ENCODE peak calls at places on chromosomes 7 and 10, in ten cellular contexts. Z, D, X, N, Q, I, K, B, J and M are unnamed samples.

GRCh38 chr10:132626019-132626760 is 88.6 kb downstream of the INPP5A start:
- DNase-seq in N (peak), Q (no peak), Z (no peak), B (no peak), D (no peak), X (no peak), I (no peak), K (no peak), J (no peak), M (no peak)

GRCh38 chr10:100529473-100530298 is at the start of gene NDUFB8:
- DNase-seq in I (peak), Z (no peak), K (peak), B (peak), X (peak), J (peak), N (peak), D (peak), Q (peak), M (peak)

GRCh38 chr10:7084255-7085005 is 326.4 kb downstream of the SFMBT2 start:
- DNase-seq in Z (no peak), B (no peak), N (no peak), J (no peak), D (no peak), K (no peak), I (no peak), Q (no peak), X (no peak), M (no peak)

GRCh38 chr10:72375585-72375984 is 20.9 kb upstream of the DNAJB12 start:
- DNase-seq in K (no peak), J (no peak), I (no peak), D (peak), Q (no peak), Z (no peak), N (no peak), B (no peak), X (no peak), M (no peak)

GRCh38 chr10:69911571-69912528 is 110.1 kb downstream of the COL13A1 start:
- DNase-seq in J (no peak), B (no peak), D (no peak), Z (no peak), Q (no peak), K (no peak), I (no peak), N (no peak), X (no peak), M (no peak)

GRCh38 chr7:3537210-3537875 is 236.3 kb downstream of the SDK1 start:
- DNase-seq in J (no peak), K (no peak), Z (peak), D (no peak), B (no peak), X (no peak), N (no peak), I (no peak), Q (peak), M (peak)

GRCh38 chr7:131328387-131329175 is 905 bp downstream of the MKLN1 start:
- DNase-seq in I (no peak), Z (no peak), Q (peak), J (no peak), X (no peak), B (no peak), N (no peak), D (no peak), K (no peak), M (peak)

GRCh38 chr7:140209866-140210609 is 33.3 kb upstream of the KDM7A start:
- DNase-seq in Z (no peak), I (peak), D (no peak), X (peak), J (peak), K (no peak), B (peak), N (no peak), Q (no peak), M (no peak)

GRCh38 chr7:111827863-111828504 is 265.7 kb upstream of the IMMP2L start:
- DNase-seq in I (no peak), J (no peak), K (no peak), Z (peak), N (no peak), D (no peak), Q (peak), X (no peak), B (no peak), M (peak)

GRCh38 chr10:131843881-131844284 is 56.9 kb upstream of the PPP2R2D start:
- DNase-seq in K (no peak), X (no peak), B (no peak), N (no peak), Q (no peak), D (no peak), I (no peak), J (no peak), Z (no peak), M (no peak)

GRCh38 chr7:36044096-36044892 is 108.8 kb upstream of the EEPD1 start:
- DNase-seq in X (no peak), B (no peak), Q (no peak), Z (no peak), I (no peak), K (no peak), N (no peak), J (no peak), D (no peak), M (no peak)

GRCh38 chr10:32244421-32245207 is 102.3 kb downstream of the EPC1 start:
- DNase-seq in B (no peak), N (no peak), X (no peak), J (no peak), D (no peak), I (no peak), Q (no peak), K (no peak), Z (no peak), M (no peak)

GRCh38 chr10:118471863-118472262 is 123.6 kb downstream of the PRLHR start:
- DNase-seq in N (no peak), I (no peak), D (no peak), Z (peak), Q (peak), K (no peak), B (no peak), J (no peak), X (no peak), M (no peak)

GRCh38 chr7:41000042-41000441 is 702.8 kb downstream of the INHBA start:
- DNase-seq in D (no peak), Z (no peak), J (no peak), X (no peak), N (no peak), B (no peak), I (no peak), Q (no peak), K (no peak), M (no peak)

GRCh38 chr10:5806745-5807144 is 6.5 kb downstream of the GDI2 start:
- DNase-seq in B (no peak), J (no peak), X (no peak), N (no peak), Q (no peak), Z (no peak), K (no peak), D (no peak), I (no peak), M (no peak)

GRCh38 chr7:50681451-50682045 is 101.1 kb downstream of the GRB10 start:
- DNase-seq in B (no peak), N (no peak), Q (no peak), X (no peak), D (no peak), K (no peak), J (no peak), I (no peak), Z (no peak), M (no peak)

GRCh38 chr10:31268616-31269303 is 50.3 kb upstream of the ZEB1 start:
- DNase-seq in J (no peak), Z (no peak), N (no peak), Q (no peak), B (no peak), I (no peak), K (no peak), D (no peak), X (no peak), M (no peak)

GRCh38 chr7:4711093-4711492 is 29.0 kb downstream of the FOXK1 start:
- DNase-seq in N (no peak), D (no peak), B (no peak), I (no peak), X (no peak), K (no peak), J (no peak), Q (no peak), Z (no peak), M (no peak)

GRCh38 chr10:122462533-122463465 is 1.4 kb downstream of the HTRA1 start:
- DNase-seq in Z (no peak), N (peak), X (no peak), K (no peak), J (no peak), D (peak), I (no peak), B (no peak), Q (peak), M (peak)